ENCODE peak calls at places on chromosomes 13 and 19, in five cellular contexts. T, P, Y, O and D are unnamed samples.

GRCh38 chr19:16262618-16263017 is 62.0 kb upstream of the KLF2 start:
- DNase-seq in Y (no peak), O (no peak), P (no peak), T (no peak), D (peak)

GRCh38 chr13:27304611-27305010 is 34.0 kb downstream of the RASL11A start:
- DNase-seq in T (no peak), P (no peak), Y (no peak), O (no peak), D (no peak)

GRCh38 chr13:106981050-106981449 is 413.1 kb upstream of the ARGLU1 start:
- DNase-seq in P (no peak), T (no peak), O (no peak), Y (no peak), D (no peak)

GRCh38 chr19:39246951-39247669 is 1.5 kb downstream of the IFNL4 start:
- DNase-seq in Y (peak), P (no peak), T (peak), O (no peak), D (no peak)

GRCh38 chr19:1387684-1388636 is 4.3 kb downstream of the NDUFS7 start:
- DNase-seq in O (no peak), P (no peak), T (no peak), Y (no peak), D (no peak)

GRCh38 chr13:81017525-81018152 is 676.7 kb upstream of the SPRY2 start:
- DNase-seq in P (no peak), O (peak), T (no peak), Y (peak), D (no peak)

GRCh38 chr13:77265336-77265735 is 61.6 kb downstream of the MYCBP2 start:
- DNase-seq in T (no peak), O (no peak), Y (no peak), P (no peak), D (no peak)

GRCh38 chr13:51960766-51961165 is 50.5 kb downstream of the ATP7B start:
- DNase-seq in T (no peak), Y (no peak), O (no peak), P (no peak), D (no peak)

GRCh38 chr19:46892252-46893179 is 31.7 kb downstream of the ARHGAP35 start:
- DNase-seq in O (peak), P (no peak), Y (no peak), T (no peak), D (no peak)

GRCh38 chr19:4442846-4443146 is 14.8 kb downstream of the UBXN6 start:
- DNase-seq in Y (no peak), P (no peak), O (no peak), T (no peak), D (no peak)

GRCh38 chr19:13938361-13939027 is at the start of gene PODNL1:
- DNase-seq in P (peak), O (no peak), Y (peak), T (no peak), D (no peak)

GRCh38 chr13:29465741-29466293 is 129.7 kb downstream of the SLC7A1 start:
- DNase-seq in O (no peak), Y (peak), T (no peak), P (no peak), D (peak)

GRCh38 chr13:95485518-95486144 is 66.9 kb upstream of the CLDN10 start:
- DNase-seq in T (no peak), Y (peak), O (no peak), P (no peak), D (no peak)

GRCh38 chr19:54201172-54201701 is 579 bp downstream of the RPS9 start:
- DNase-seq in T (no peak), Y (no peak), O (no peak), P (no peak), D (no peak)

GRCh38 chr13:100394005-100394695 is 194.4 kb downstream of the GGACT start:
- DNase-seq in P (peak), Y (no peak), T (no peak), O (peak), D (no peak)

GRCh38 chr13:48194392-48194754 is 38.6 kb upstream of the ITM2B start:
- DNase-seq in P (no peak), Y (peak), O (no peak), T (no peak), D (no peak)

DNA sequence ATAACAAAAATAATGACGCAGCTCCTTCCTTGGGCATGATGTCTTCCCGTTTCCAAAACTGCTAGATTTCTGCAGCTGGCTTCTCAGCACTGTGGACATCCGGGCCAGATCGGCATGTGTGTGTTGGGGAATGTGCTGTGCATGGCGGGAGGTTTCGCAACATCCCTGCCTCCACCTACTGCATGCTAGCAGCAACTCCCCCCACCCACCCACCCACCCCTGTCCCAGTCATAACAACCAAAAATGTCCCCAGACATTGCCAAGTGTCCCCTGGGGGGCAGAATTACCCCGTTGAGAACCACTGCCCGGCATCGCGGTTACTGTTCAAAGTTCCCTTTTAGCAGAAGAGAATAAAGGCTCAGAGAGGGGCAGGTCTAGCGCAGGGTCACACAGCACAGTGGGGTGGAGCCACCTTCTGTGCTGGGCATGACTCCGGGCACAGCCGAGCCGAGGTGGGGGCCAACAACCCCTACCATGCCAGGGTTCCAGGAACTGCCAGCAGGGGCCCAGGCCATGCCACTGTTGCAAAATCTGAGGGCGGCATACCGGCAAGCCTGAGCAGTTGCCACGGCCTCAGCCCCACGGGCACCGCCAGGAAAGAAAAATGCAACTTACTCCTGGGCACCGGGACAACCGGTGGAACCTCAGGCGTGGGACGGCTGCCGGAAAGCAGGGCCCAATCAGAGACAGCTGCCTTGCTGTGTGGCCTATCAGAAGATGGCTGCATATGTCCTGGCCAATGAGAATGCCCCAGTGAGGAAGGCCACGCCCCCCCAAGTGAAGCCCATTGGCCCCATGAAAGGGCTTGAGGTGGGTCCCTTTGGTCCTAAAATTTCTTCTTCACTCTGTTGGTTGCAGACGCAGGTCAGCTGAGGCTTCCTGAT is 22.5 kb upstream of the NFIC start:
- DNase-seq in O (peak), P (peak), T (no peak), Y (peak), D (no peak)
- TF ChIP-seq CTCF in O (peak), P (no peak), T (no peak), Y (peak), D (no peak)

GRCh38 chr19:30696514-30696913 is 324.3 kb downstream of the ZNF536 start:
- DNase-seq in P (no peak), T (peak), O (no peak), Y (no peak), D (peak)
- TF ChIP-seq CTCF in P (peak), T (peak), O (peak), Y (peak), D (no peak)

GRCh38 chr13:92821324-92821723 is 405.3 kb upstream of the GPC6 start:
- DNase-seq in P (no peak), Y (no peak), O (no peak), T (no peak), D (no peak)
- TF ChIP-seq CTCF in P (no peak), Y (no peak), O (no peak), T (no peak), D (no peak)

DNA sequence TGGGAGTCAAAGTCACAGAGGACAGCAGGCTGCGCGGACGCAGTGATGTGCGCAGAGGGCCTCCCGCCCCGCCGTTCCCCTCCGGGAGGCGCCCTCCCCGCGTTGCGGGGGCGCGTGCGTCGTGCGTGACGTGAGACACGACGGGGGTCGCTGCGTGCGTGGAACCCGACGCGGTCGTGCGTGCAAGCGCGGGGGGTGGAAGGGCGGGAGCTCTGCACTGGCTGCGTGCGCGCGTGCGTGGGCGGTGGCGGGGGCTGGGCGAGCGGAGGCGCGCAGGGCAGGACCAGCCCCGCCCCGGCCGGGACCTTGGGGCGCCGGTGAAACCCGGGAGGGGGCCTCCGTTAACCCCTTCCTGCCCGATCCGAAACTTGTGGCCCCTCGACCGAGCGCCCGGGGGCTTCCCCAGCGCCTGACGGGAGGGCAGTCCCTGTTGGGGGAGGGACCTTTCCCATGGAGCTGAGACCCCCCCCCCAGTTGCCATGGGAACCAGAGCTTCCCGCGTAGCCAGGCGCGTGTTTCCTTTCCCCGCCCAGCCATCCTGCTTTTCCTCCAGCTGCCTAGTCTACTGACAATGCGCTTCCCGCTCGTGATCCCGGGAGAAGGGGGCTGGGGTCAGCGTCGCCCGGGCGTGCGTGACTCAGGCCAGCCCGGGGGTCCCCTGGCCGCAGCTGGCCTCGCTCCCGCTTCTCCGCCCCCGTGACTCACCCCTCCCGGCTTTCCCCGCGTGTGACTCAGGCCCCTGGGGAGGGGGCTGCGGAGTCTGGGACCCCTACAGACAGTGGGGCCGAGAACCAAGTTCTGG is 7.3 kb upstream of the HOOK2 start:
- DNase-seq in T (peak), O (peak), Y (peak), P (peak), D (peak)
- TF ChIP-seq CTCF in T (no peak), O (peak), Y (no peak), P (no peak), D (no peak)

DNA sequence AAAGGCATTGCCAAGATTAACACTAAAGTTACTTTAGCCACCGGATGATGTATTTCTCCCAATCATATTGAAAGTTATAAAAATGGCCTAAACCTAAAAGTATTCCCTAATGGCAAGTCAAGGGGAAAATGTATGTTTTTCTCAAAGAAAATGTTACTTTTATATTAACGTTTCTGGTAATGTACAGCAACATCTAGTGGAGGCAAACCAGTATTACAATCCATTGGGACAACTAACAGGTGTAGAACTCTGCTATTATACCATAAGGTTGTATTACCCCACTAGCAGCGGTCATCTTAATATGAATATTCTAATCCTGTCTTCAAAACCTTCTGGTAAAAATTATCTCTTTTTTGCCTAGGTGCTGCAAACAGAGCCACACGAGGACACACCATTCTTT is 69.2 kb downstream of the ZNF100 start:
- DNase-seq in Y (peak), P (no peak), O (no peak), T (no peak), D (no peak)
- TF ChIP-seq CTCF in Y (peak), P (peak), O (peak), T (peak), D (peak)

GRCh38 chr13:73765651-73766384 is 368.4 kb downstream of the KLF12 start:
- DNase-seq in P (no peak), T (peak), O (no peak), Y (peak), D (peak)

GRCh38 chr13:73767191-73767741 is 366.9 kb downstream of the KLF12 start:
- DNase-seq in O (no peak), T (no peak), Y (no peak), P (no peak), D (no peak)

GRCh38 chr13:73772449-73773186 is 361.6 kb downstream of the KLF12 start:
- DNase-seq in T (no peak), Y (no peak), O (no peak), P (no peak), D (no peak)

GRCh38 chr13:73767747-73768315 is 366.4 kb downstream of the KLF12 start:
- DNase-seq in O (no peak), P (no peak), T (peak), Y (peak), D (no peak)
- TF ChIP-seq CTCF in O (peak), P (peak), T (peak), Y (peak), D (no peak)

GRCh38 chr19:48975947-48976847 is 11.1 kb downstream of the FTL start:
- DNase-seq in P (no peak), Y (no peak), O (no peak), T (peak), D (no peak)
- TF ChIP-seq CTCF in P (no peak), Y (no peak), O (no peak), T (no peak), D (no peak)